ENCODE peak calls at places on chromosomes 6 and 20, in six cellular contexts. One of them, this sample, is unnamed.

GRCh38 chr6:105161411-105161810 is 18.4 kb downstream of the POPDC3 start:
- DNase-seq in HCT116: no peak
- DNase-seq in nephron progenitor cell: no peak
- DNase-seq in DND-41: no peak
- DNase-seq in GM12865: no peak
- DNase-seq in cardiac fibroblast: peak
- DNase-seq in this sample: no peak

GRCh38 chr6:147341486-147341885 is 137.3 kb downstream of the STXBP5 start:
- DNase-seq in DND-41: no peak
- DNase-seq in nephron progenitor cell: no peak
- DNase-seq in HCT116: no peak
- DNase-seq in cardiac fibroblast: no peak
- DNase-seq in GM12865: no peak
- DNase-seq in this sample: no peak

GRCh38 chr6:31888281-31889258 is 8.9 kb downstream of the EHMT2 start:
- DNase-seq in DND-41: peak
- DNase-seq in nephron progenitor cell: peak
- DNase-seq in cardiac fibroblast: peak
- DNase-seq in HCT116: no peak
- DNase-seq in GM12865: peak
- DNase-seq in this sample: no peak

GRCh38 chr6:99810295-99810694 is 183.7 kb downstream of the MCHR2 start:
- DNase-seq in nephron progenitor cell: no peak
- DNase-seq in DND-41: no peak
- DNase-seq in GM12865: no peak
- DNase-seq in cardiac fibroblast: no peak
- DNase-seq in HCT116: no peak
- DNase-seq in this sample: no peak

GRCh38 chr20:38825901-38826625 is 20.6 kb downstream of the PPP1R16B start:
- DNase-seq in DND-41: no peak
- DNase-seq in nephron progenitor cell: peak
- DNase-seq in GM12865: no peak
- DNase-seq in HCT116: peak
- DNase-seq in cardiac fibroblast: peak
- DNase-seq in this sample: peak

GRCh38 chr6:116370717-116371383 is at the start of gene DSE:
- DNase-seq in HCT116: no peak
- DNase-seq in nephron progenitor cell: peak
- DNase-seq in cardiac fibroblast: peak
- DNase-seq in DND-41: peak
- DNase-seq in GM12865: peak
- DNase-seq in this sample: peak

GRCh38 chr20:38673731-38674177 is 50.5 kb upstream of the SLC32A1 start:
- DNase-seq in HCT116: no peak
- DNase-seq in GM12865: peak
- DNase-seq in DND-41: no peak
- DNase-seq in nephron progenitor cell: peak
- DNase-seq in cardiac fibroblast: no peak
- DNase-seq in this sample: no peak

GRCh38 chr6:119602215-119603178 is 252.9 kb upstream of the MAN1A1 start:
- DNase-seq in nephron progenitor cell: no peak
- DNase-seq in DND-41: no peak
- DNase-seq in GM12865: no peak
- DNase-seq in cardiac fibroblast: peak
- DNase-seq in HCT116: no peak
- DNase-seq in this sample: no peak

GRCh38 chr6:157328108-157328692 is 4.9 kb upstream of the TMEM242 start:
- DNase-seq in GM12865: peak
- DNase-seq in nephron progenitor cell: no peak
- DNase-seq in HCT116: no peak
- DNase-seq in cardiac fibroblast: no peak
- DNase-seq in DND-41: no peak
- DNase-seq in this sample: peak

GRCh38 chr20:59082981-59083380 is 40.4 kb upstream of the PRELID3B start:
- DNase-seq in cardiac fibroblast: no peak
- DNase-seq in HCT116: no peak
- DNase-seq in GM12865: no peak
- DNase-seq in nephron progenitor cell: no peak
- DNase-seq in DND-41: no peak
- DNase-seq in this sample: peak

GRCh38 chr20:59086923-59087322 is 44.3 kb upstream of the PRELID3B start:
- DNase-seq in nephron progenitor cell: no peak
- DNase-seq in DND-41: no peak
- DNase-seq in GM12865: no peak
- DNase-seq in cardiac fibroblast: no peak
- DNase-seq in HCT116: no peak
- DNase-seq in this sample: no peak

GRCh38 chr20:59082077-59082740 is 39.6 kb upstream of the PRELID3B start:
- DNase-seq in DND-41: no peak
- DNase-seq in nephron progenitor cell: no peak
- DNase-seq in GM12865: peak
- DNase-seq in cardiac fibroblast: no peak
- DNase-seq in HCT116: peak
- DNase-seq in this sample: no peak

GRCh38 chr20:59084041-59084841 is 41.7 kb upstream of the PRELID3B start:
- DNase-seq in DND-41: no peak
- DNase-seq in HCT116: no peak
- DNase-seq in GM12865: no peak
- DNase-seq in nephron progenitor cell: no peak
- DNase-seq in cardiac fibroblast: no peak
- DNase-seq in this sample: no peak

DNA sequence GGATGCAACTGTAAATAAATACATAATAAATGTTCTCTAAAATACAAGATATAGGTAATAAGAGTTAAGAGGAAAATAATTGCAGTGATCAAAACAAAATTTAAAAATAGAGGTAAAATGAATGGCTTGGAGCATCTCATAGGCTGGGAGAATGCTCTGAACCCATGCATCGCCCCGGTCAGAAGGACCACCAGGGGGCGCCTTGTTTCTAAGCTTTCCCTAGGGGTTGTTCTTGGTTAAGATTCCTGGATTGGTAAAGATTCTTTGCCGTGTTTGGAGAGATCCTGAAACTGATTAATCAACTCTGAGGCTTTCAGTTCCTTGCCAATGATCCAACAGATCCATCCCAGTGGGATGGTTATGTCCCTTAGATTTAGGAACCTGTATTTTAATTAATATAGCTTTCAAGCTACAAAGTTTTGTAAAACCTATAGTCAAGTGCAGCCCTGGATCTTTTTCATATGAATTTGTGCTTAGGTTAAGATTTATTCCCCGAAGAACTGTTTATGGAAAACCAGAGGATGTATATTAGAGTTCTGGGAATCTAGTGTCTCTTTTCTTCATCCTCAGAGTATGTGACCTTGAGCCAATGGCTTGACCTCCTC is 45.3 kb upstream of the PRELID3B start:
- DNase-seq in cardiac fibroblast: peak
- DNase-seq in DND-41: peak
- DNase-seq in GM12865: peak
- DNase-seq in HCT116: peak
- DNase-seq in nephron progenitor cell: peak
- DNase-seq in this sample: peak
- TF ChIP-seq CTCF in cardiac fibroblast: peak
- TF ChIP-seq CTCF in DND-41: peak
- TF ChIP-seq CTCF in GM12865: peak
- TF ChIP-seq CTCF in HCT116: peak
- TF ChIP-seq CTCF in nephron progenitor cell: peak
- TF ChIP-seq CTCF in this sample: peak

GRCh38 chr6:42104807-42105713 is 37.4 kb downstream of the C6orf132 start:
- DNase-seq in DND-41: no peak
- DNase-seq in nephron progenitor cell: no peak
- DNase-seq in cardiac fibroblast: no peak
- DNase-seq in GM12865: no peak
- DNase-seq in HCT116: no peak
- DNase-seq in this sample: no peak
- TF ChIP-seq CTCF in DND-41: peak
- TF ChIP-seq CTCF in nephron progenitor cell: no peak
- TF ChIP-seq CTCF in cardiac fibroblast: no peak
- TF ChIP-seq CTCF in GM12865: no peak
- TF ChIP-seq CTCF in HCT116: no peak
- TF ChIP-seq CTCF in this sample: no peak

DNA sequence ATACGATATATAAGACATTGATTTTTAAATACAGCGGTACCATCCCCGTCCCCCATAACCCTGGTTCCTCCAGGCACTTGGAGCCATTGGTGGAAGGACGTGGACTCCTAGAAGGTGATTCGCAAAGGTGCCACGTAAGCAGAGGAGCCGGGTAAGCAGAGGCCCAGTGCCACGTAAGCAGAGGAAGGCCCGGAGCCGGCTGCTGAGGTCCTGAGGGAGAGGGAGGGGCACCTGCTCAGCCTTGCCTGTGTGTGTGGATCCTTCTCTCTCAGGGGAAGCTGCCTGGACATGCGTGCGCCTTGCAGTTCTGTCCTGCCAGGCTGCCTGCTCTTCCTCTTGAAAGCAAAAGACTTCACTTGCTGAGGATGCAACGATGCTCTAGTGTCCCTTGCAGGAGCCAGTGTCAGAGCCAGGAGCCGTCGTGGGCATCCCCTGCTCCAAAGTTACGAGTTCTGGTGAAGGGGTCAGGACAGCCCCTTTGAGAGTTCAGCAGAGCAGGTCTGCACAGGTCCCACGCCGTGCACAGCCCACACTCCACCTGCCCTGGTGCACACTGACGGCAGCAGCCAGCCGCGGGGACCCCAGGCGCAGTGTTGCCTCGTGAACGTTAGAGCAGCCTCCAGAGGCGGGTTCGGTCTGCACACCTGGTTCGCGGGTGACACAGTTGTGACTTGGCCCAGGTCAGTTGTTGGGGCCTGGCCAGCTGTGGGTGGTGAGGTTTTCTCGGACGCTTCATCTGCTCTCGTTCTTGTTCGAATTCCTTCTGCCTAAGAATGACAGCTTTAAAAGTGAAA is 1.8 kb upstream of the NKAIN4 start:
- DNase-seq in GM12865: peak
- DNase-seq in cardiac fibroblast: no peak
- DNase-seq in DND-41: no peak
- DNase-seq in HCT116: no peak
- DNase-seq in nephron progenitor cell: no peak
- DNase-seq in this sample: no peak
- TF ChIP-seq CTCF in GM12865: no peak
- TF ChIP-seq CTCF in cardiac fibroblast: no peak
- TF ChIP-seq CTCF in DND-41: no peak
- TF ChIP-seq CTCF in HCT116: no peak
- TF ChIP-seq CTCF in nephron progenitor cell: no peak
- TF ChIP-seq CTCF in this sample: no peak

GRCh38 chr6:130947464-130947863 is 115.6 kb downstream of the EPB41L2 start:
- DNase-seq in HCT116: no peak
- DNase-seq in DND-41: no peak
- DNase-seq in cardiac fibroblast: no peak
- DNase-seq in nephron progenitor cell: no peak
- DNase-seq in GM12865: no peak
- DNase-seq in this sample: no peak
- TF ChIP-seq CTCF in HCT116: no peak
- TF ChIP-seq CTCF in DND-41: no peak
- TF ChIP-seq CTCF in cardiac fibroblast: no peak
- TF ChIP-seq CTCF in nephron progenitor cell: no peak
- TF ChIP-seq CTCF in GM12865: no peak
- TF ChIP-seq CTCF in this sample: no peak

GRCh38 chr20:37273988-37274387 is 12.4 kb upstream of the GHRH start:
- DNase-seq in HCT116: no peak
- DNase-seq in DND-41: no peak
- DNase-seq in cardiac fibroblast: no peak
- DNase-seq in GM12865: no peak
- DNase-seq in nephron progenitor cell: no peak
- DNase-seq in this sample: no peak

GRCh38 chr20:37277253-37277593 is 12.2 kb upstream of the MANBAL start:
- DNase-seq in HCT116: no peak
- DNase-seq in nephron progenitor cell: no peak
- DNase-seq in cardiac fibroblast: no peak
- DNase-seq in GM12865: no peak
- DNase-seq in DND-41: no peak
- DNase-seq in this sample: no peak

GRCh38 chr20:37275125-37275524 is 13.5 kb upstream of the GHRH start:
- DNase-seq in GM12865: no peak
- DNase-seq in cardiac fibroblast: no peak
- DNase-seq in nephron progenitor cell: no peak
- DNase-seq in DND-41: no peak
- DNase-seq in HCT116: no peak
- DNase-seq in this sample: no peak

GRCh38 chr20:37278966-37279590 is 10.4 kb upstream of the MANBAL start:
- DNase-seq in cardiac fibroblast: no peak
- DNase-seq in GM12865: no peak
- DNase-seq in HCT116: no peak
- DNase-seq in nephron progenitor cell: no peak
- DNase-seq in DND-41: no peak
- DNase-seq in this sample: no peak

GRCh38 chr20:37276494-37277252 is 12.8 kb upstream of the MANBAL start:
- DNase-seq in GM12865: peak
- DNase-seq in nephron progenitor cell: no peak
- DNase-seq in HCT116: no peak
- DNase-seq in DND-41: no peak
- DNase-seq in cardiac fibroblast: peak
- DNase-seq in this sample: peak
- TF ChIP-seq CTCF in GM12865: peak
- TF ChIP-seq CTCF in nephron progenitor cell: no peak
- TF ChIP-seq CTCF in HCT116: no peak
- TF ChIP-seq CTCF in DND-41: peak
- TF ChIP-seq CTCF in cardiac fibroblast: peak
- TF ChIP-seq CTCF in this sample: peak